ENCODE peak calls at places on chromosomes 1 and 21, in seven cellular contexts. R is left lobe of liver, X is skeletal muscle cell, G is Caki2, L is ecto neural progenitor cell, P is LoVo, M is K562. A is an unnamed sample.

GRCh38 chr1:8358897-8359616 is 41.1 kb downstream of the SLC45A1 start:
- DNase-seq in L (no peak), P (no peak), M (no peak), G (no peak), X (no peak), R (no peak), A (no peak)

GRCh38 chr1:200302893-200303250 is 107.0 kb downstream of the ZNF281 start:
- DNase-seq in P (no peak), L (no peak), X (no peak), M (no peak), R (peak), G (no peak), A (no peak)

GRCh38 chr1:151811181-151811580 is 6.0 kb upstream of the LINGO4 start:
- DNase-seq in G (no peak), L (no peak), P (no peak), M (no peak), R (no peak), X (peak), A (no peak)

GRCh38 chr1:204621391-204621790 is 64.1 kb downstream of the LRRN2 start:
- DNase-seq in X (no peak), M (no peak), G (no peak), R (no peak), L (no peak), P (no peak), A (no peak)

GRCh38 chr1:56375184-56375837 is 204.1 kb downstream of the PLPP3 start:
- DNase-seq in R (no peak), G (no peak), P (no peak), X (no peak), M (no peak), L (no peak), A (no peak)

GRCh38 chr1:234613992-234614584 is 4.1 kb upstream of the IRF2BP2 start:
- DNase-seq in P (no peak), M (no peak), G (no peak), X (no peak), R (no peak), L (no peak), A (no peak)

GRCh38 chr1:21337931-21338567 is 47.8 kb upstream of the ECE1 start:
- DNase-seq in R (peak), P (peak), L (no peak), X (no peak), M (no peak), G (peak), A (no peak)

GRCh38 chr1:72140222-72140621 is 142.1 kb downstream of the NEGR1 start:
- DNase-seq in R (no peak), M (no peak), P (no peak), X (no peak), G (no peak), L (no peak), A (no peak)

GRCh38 chr21:43693981-43694380 is 24.9 kb upstream of the PDXK start:
- DNase-seq in R (no peak), M (no peak), G (no peak), L (no peak), P (no peak), X (no peak), A (no peak)

GRCh38 chr1:22338071-22338765 is 113.4 kb upstream of the ZBTB40 start:
- DNase-seq in L (no peak), X (no peak), M (no peak), R (no peak), G (no peak), P (no peak), A (no peak)

GRCh38 chr1:20426923-20427322 is 59.1 kb downstream of the CAMK2N1 start:
- DNase-seq in X (peak), M (no peak), R (no peak), P (peak), G (peak), L (no peak), A (peak)

GRCh38 chr21:19268634-19269138 is 865.1 kb upstream of the TMPRSS15 start:
- DNase-seq in L (no peak), X (no peak), G (no peak), M (no peak), P (no peak), R (no peak), A (no peak)

GRCh38 chr1:184033711-184034167 is 3.8 kb downstream of the COLGALT2 start:
- DNase-seq in P (no peak), M (no peak), X (no peak), L (no peak), R (no peak), G (no peak), A (no peak)